ENCODE peak calls at places on chromosome 12, in four cellular contexts. F, N, K and U are unnamed samples.
A peak's percentile ranks its signal among the peaks of the same experiment; 100 is the strongest.

GRCh38 chr12:13099066-13099909 is 4.2 kb downstream of the GSG1 start:
- DNase-seq in F (no peak), N (no peak), K (no peak), U (no peak)

GRCh38 chr12:62466018-62466595 is 519 bp upstream of the MON2 start:
- DNase-seq in F (no peak), N (peak; percentile 23), K (peak; percentile 6), U (peak; percentile 29)

GRCh38 chr12:86948851-86949250 is 692.7 kb upstream of the MGAT4C start:
- DNase-seq in F (no peak), N (no peak), K (no peak), U (no peak)

GRCh38 chr12:91216871-91217270 is 34.3 kb upstream of the DCN start:
- DNase-seq in F (no peak), N (no peak), K (no peak), U (no peak)

GRCh38 chr12:39240573-39240972 is 202.3 kb downstream of the KIF21A start:
- DNase-seq in F (no peak), N (no peak), K (no peak), U (no peak)

GRCh38 chr12:116125981-116126566 is 151.4 kb downstream of the MED13L start:
- DNase-seq in F (no peak), N (no peak), K (no peak), U (no peak)

GRCh38 chr12:68368332-68368731 is 36.2 kb upstream of the MDM1 start:
- DNase-seq in F (no peak), N (no peak), K (no peak), U (no peak)

GRCh38 chr12:20011200-20011599 is 357.1 kb upstream of the PDE3A start:
- DNase-seq in F (no peak), N (no peak), K (no peak), U (no peak)

GRCh38 chr12:130622803-130623202 is 93.3 kb downstream of the RIMBP2 start:
- DNase-seq in F (no peak), N (no peak), K (no peak), U (no peak)

GRCh38 chr12:116734156-116734768 is 3.6 kb downstream of the SPRING1 start:
- DNase-seq in F (no peak), N (no peak), K (peak; percentile 89), U (no peak)

GRCh38 chr12:53508534-53509199 is 1.4 kb upstream of the NPFF start:
- DNase-seq in F (peak; percentile 60), N (peak; percentile 78), K (peak; percentile 72), U (peak; percentile 83)

GRCh38 chr12:96246926-96247566 is 52.9 kb downstream of the ELK3 start:
- DNase-seq in F (no peak), N (no peak), K (no peak), U (no peak)

GRCh38 chr12:75048763-75049162 is 160.9 kb downstream of the KCNC2 start:
- DNase-seq in F (no peak), N (no peak), K (no peak), U (no peak)

GRCh38 chr12:49098035-49098451 is 3.4 kb upstream of the DHH start:
- DNase-seq in F (no peak), N (peak; percentile 72), K (peak; percentile 28), U (peak; percentile 78)

GRCh38 chr12:3712209-3712992 is 40.5 kb downstream of the CRACR2A start:
- DNase-seq in F (no peak), N (no peak), K (no peak), U (no peak)

GRCh38 chr12:10891937-10892336 is 7.9 kb upstream of the PRH1 start:
- DNase-seq in F (no peak), N (no peak), K (peak; percentile 98), U (no peak)

GRCh38 chr12:115209230-115209629 is 525.3 kb upstream of the TBX3 start:
- DNase-seq in F (no peak), N (no peak), K (no peak), U (no peak)

GRCh38 chr12:108853426-108853825 is 4.0 kb downstream of the SSH1 start:
- DNase-seq in F (no peak), N (no peak), K (no peak), U (no peak)

GRCh38 chr12:121804417-121805111 is 755 bp downstream of the SETD1B start:
- DNase-seq in F (no peak), N (no peak), K (peak; percentile 55), U (no peak)

GRCh38 chr12:114221136-114221838 is 184.7 kb downstream of the TBX5 start:
- DNase-seq in F (no peak), N (no peak), K (no peak), U (no peak)

GRCh38 chr12:106889326-106889725 is 66.4 kb upstream of the TMEM263 start:
- DNase-seq in F (no peak), N (no peak), K (no peak), U (no peak)

GRCh38 chr12:62716866-62717477 is 218.0 kb downstream of the PPM1H start:
- DNase-seq in F (no peak), N (no peak), K (no peak), U (no peak)

GRCh38 chr12:14931791-14932560 is 6.4 kb downstream of the ERP27 start:
- DNase-seq in F (no peak), N (no peak), K (no peak), U (no peak)

GRCh38 chr12:106583578-106584103 is 837 bp downstream of the RFX4 start:
- DNase-seq in F (no peak), N (no peak), K (no peak), U (peak; percentile 54)

GRCh38 chr12:59843260-59843843 is 247.5 kb downstream of the SLC16A7 start:
- DNase-seq in F (no peak), N (no peak), K (no peak), U (no peak)

GRCh38 chr12:59844775-59845174 is 248.9 kb downstream of the SLC16A7 start:
- DNase-seq in F (no peak), N (no peak), K (no peak), U (no peak)

GRCh38 chr12:59834659-59835474 is 239.0 kb downstream of the SLC16A7 start:
- DNase-seq in F (no peak), N (no peak), K (peak; percentile 5), U (peak; percentile 6)

GRCh38 chr12:59839514-59839913 is 243.7 kb downstream of the SLC16A7 start:
- DNase-seq in F (no peak), N (no peak), K (no peak), U (no peak)
- TF ChIP-seq FOXK2 in F (no peak), N (no peak), K (no peak), U (no peak)

GRCh38 chr12:76346798-76347420 is 1.3 kb downstream of the BBS10 start:
- DNase-seq in F (peak; percentile 25), N (peak; percentile 17), K (peak; percentile 50), U (peak; percentile 11)
- TF ChIP-seq FOXK2 in F (no peak), N (no peak), K (no peak), U (no peak)

DNA sequence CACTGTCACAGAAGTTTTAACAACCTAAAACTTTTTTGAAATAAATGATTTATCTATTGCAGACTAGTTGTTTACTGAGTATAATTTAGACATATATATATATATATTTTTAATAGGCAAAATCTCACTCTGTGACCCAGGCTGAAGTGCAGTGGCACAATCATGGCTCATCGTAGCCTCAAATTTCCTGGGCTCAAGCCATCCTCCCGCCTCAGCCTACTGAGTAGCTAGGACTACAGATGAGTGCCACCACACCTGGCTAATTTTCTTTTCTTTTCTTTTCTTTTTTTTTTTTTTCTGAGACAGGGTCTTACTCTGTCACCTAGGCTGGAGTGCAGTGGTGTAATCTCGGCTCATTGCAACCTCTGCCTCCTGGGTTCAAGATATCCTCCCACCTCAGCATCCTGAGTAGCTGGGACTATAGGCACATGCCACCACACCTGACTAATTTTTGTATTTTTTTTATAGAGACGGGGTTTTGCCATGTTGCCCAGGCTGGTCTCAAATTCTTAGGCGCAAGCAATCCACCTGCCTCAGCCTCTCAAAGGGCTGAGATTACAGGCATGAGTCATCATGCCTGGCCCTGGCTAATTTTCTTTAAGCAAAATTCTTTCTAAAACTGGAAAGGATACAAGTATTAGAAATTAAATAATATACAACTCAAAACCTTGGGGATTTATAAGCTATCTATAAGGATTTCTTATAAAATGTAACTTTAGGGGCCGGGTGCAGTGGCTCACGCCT is 23.1 kb downstream of the EEA1 start:
- DNase-seq in F (no peak), N (no peak), K (no peak), U (no peak)
- TF ChIP-seq FOXK2 in F (no peak), N (no peak), K (no peak), U (no peak)

DNA sequence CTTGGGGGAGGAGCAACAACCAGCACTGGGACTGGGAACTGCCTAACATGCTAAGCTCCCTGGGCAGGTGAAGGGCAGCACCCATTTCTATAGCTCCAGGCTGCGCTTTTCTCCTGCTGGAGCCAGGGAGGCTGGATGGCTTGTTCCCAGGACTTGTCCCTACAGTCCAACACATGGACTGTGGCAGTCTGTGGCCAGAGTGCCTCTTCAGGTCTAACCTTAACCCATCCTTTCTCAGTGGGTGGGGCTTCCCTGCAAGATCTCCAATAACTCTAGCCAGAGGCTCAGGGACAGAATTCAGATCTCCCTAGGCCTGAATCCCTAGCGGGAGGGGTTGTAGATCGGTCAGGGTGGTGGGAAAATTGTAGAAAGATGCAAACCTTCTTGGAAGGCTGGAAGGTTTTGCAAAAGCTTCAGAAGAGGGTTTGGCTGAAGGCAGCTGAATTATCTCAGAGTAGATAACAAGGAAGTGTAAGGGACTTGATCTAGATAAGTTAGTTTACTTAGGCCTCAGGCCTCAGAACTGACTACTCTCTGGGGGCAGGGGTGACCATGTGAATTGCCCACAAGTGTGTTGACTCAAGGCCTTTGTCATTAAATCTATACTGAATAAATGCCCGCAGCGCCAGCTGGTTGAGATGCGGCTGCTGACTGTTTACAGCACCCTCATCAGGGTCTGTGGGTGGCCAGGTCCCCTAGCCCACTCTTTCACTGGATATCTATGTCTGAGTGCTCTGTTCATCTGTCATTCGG is 60.7 kb downstream of the SSPN start:
- DNase-seq in F (no peak), N (no peak), K (no peak), U (no peak)
- TF ChIP-seq FOXK2 in F (no peak), N (no peak), K (no peak), U (no peak)

GRCh38 chr12:65695077-65695865 is 129.0 kb upstream of the HMGA2 start:
- DNase-seq in F (no peak), N (no peak), K (peak; percentile 15), U (no peak)

GRCh38 chr12:65699251-65699650 is 125.0 kb upstream of the HMGA2 start:
- DNase-seq in F (no peak), N (no peak), K (no peak), U (no peak)

GRCh38 chr12:65690477-65690876 is 133.8 kb upstream of the HMGA2 start:
- DNase-seq in F (no peak), N (no peak), K (no peak), U (no peak)

GRCh38 chr12:65696227-65696626 is 128.1 kb upstream of the HMGA2 start:
- DNase-seq in F (no peak), N (no peak), K (no peak), U (no peak)
- TF ChIP-seq FOXK2 in F (no peak), N (no peak), K (no peak), U (no peak)

GRCh38 chr12:131816495-131816894 is 11.7 kb upstream of the MMP17 start:
- DNase-seq in F (no peak), N (no peak), K (no peak), U (no peak)
- TF ChIP-seq FOXK2 in F (no peak), N (no peak), K (no peak), U (no peak)